ENCODE peak calls at places on chromosomes 12 and 14, in ten cellular contexts. V, P, Z, A, K, U, G, L, C and D are unnamed samples.

GRCh38 chr14:21861153-21861552 is 187.5 kb upstream of the OR4E1 start:
- DNase-seq in K (no peak), V (no peak), L (no peak), A (no peak), G (no peak), C (no peak), P (no peak), U (no peak), Z (no peak), D (no peak)

GRCh38 chr12:106317406-106318082 is 15.0 kb downstream of the TCP11L2 start:
- DNase-seq in C (no peak), A (no peak), L (no peak), G (no peak), P (no peak), Z (no peak), U (no peak), V (no peak), K (no peak), D (no peak)

GRCh38 chr12:101877816-101878811 is 734 bp downstream of the DRAM1 start:
- DNase-seq in Z (no peak), P (no peak), C (peak; percentile 53), G (no peak), K (no peak), V (no peak), L (no peak), U (peak; percentile 71), A (peak; percentile 1), D (no peak)

GRCh38 chr12:12327802-12328201 is 22.2 kb downstream of the MANSC1 start:
- DNase-seq in C (peak; percentile 70), A (peak; percentile 71), U (peak; percentile 73), K (peak; percentile 72), L (no peak), G (no peak), P (peak; percentile 30), Z (no peak), V (peak; percentile 23), D (no peak)

GRCh38 chr12:48810817-48811453 is 7.4 kb upstream of the CACNB3 start:
- DNase-seq in G (no peak), A (no peak), L (no peak), U (peak; percentile 65), P (no peak), Z (no peak), C (peak; percentile 69), K (no peak), V (peak; percentile 89), D (no peak)

GRCh38 chr12:88985631-88986030 is 366.7 kb downstream of the DUSP6 start:
- DNase-seq in L (no peak), K (no peak), G (no peak), A (no peak), Z (no peak), C (no peak), U (no peak), V (no peak), P (no peak), D (no peak)

GRCh38 chr14:77436042-77436441 is 12.7 kb upstream of the NOXRED1 start:
- DNase-seq in A (no peak), K (no peak), P (no peak), Z (no peak), U (peak; percentile 22), V (no peak), G (no peak), L (no peak), C (no peak), D (no peak)

GRCh38 chr14:59454131-59454530 is 11.0 kb downstream of the GPR135 start:
- DNase-seq in V (peak; percentile 95), P (no peak), L (no peak), Z (no peak), A (no peak), U (peak; percentile 85), G (no peak), K (peak; percentile 23), C (peak; percentile 83), D (no peak)

GRCh38 chr12:31629756-31630732 is 29.4 kb upstream of the ETFBKMT start:
- DNase-seq in V (no peak), U (no peak), G (no peak), K (no peak), Z (no peak), P (no peak), A (peak; percentile 93), L (no peak), C (peak; percentile 36), D (no peak)